ENCODE peak calls at places on chromosomes 1 and 21, in four cellular contexts. V is EH; Z is NB4; C is activated T-helper 1 cell treated with anti-CD3 and anti-CD28 coated beads, Interleukin-12 subunit alpha, Interleukin-12 subunit beta, Interleukin-2, Interleukin-4 antibody, amounts not matched to agents 30 ng/mL and 10 ng/mL and 1 ng/mL, durations not matched to agents 14 hours and 24 hours and 36 hours. R is an unnamed sample.

GRCh38 chr1:113198806-113199205 is 125.8 kb downstream of the LRIG2 start:
- DNase-seq in V (no peak), Z (no peak), C (no peak), R (no peak)

GRCh38 chr1:242723044-242723742 is 198.7 kb upstream of the PLD5 start:
- DNase-seq in V (no peak), Z (no peak), C (no peak), R (no peak)

GRCh38 chr1:84525738-84526137 is 19.4 kb upstream of the GNG5 start:
- DNase-seq in V (no peak), Z (no peak), C (no peak), R (no peak)

GRCh38 chr21:32207096-32207716 is 71.6 kb downstream of the MIS18A start:
- DNase-seq in V (no peak), Z (no peak), C (no peak), R (no peak)

GRCh38 chr1:6685381-6685780 is 16.2 kb downstream of the DNAJC11 start:
- DNase-seq in V (no peak), Z (no peak), C (no peak), R (no peak)

GRCh38 chr1:220732621-220733020 is 15.5 kb upstream of the MTARC2 start:
- DNase-seq in V (no peak), Z (no peak), C (no peak), R (no peak)

GRCh38 chr1:156122519-156123355 is 8.2 kb downstream of the LMNA start:
- DNase-seq in V (peak), Z (no peak), C (no peak), R (no peak)

GRCh38 chr1:32816676-32817158 is 441 bp downstream of the YARS1 start:
- DNase-seq in V (peak), Z (peak), C (no peak), R (no peak)

GRCh38 chr1:80917826-80918225 is 882.9 kb upstream of the ADGRL2 start:
- DNase-seq in V (no peak), Z (no peak), C (no peak), R (no peak)

GRCh38 chr1:235923466-235924008 is 56.8 kb upstream of the LYST start:
- DNase-seq in V (peak), Z (no peak), C (peak), R (no peak)

GRCh38 chr1:178533547-178533946 is 20.6 kb downstream of the TEX35 start:
- DNase-seq in V (no peak), Z (no peak), C (no peak), R (no peak)

GRCh38 chr1:95388041-95388440 is 154.0 kb downstream of the RWDD3 start:
- DNase-seq in V (no peak), Z (no peak), C (no peak), R (no peak)

GRCh38 chr1:119371800-119372199 is 3.2 kb downstream of the HAO2 start:
- DNase-seq in V (no peak), Z (no peak), C (no peak), R (no peak)

GRCh38 chr1:71014110-71014509 is 33.5 kb downstream of the PTGER3 start:
- DNase-seq in V (peak), Z (no peak), C (no peak), R (no peak)

GRCh38 chr1:28241633-28242241 is 5.8 kb downstream of the ATP5IF1 start:
- DNase-seq in V (no peak), Z (no peak), C (no peak), R (no peak)

GRCh38 chr1:206023682-206024081 is at the start of gene CTSE:
- DNase-seq in V (no peak), Z (no peak), C (no peak), R (no peak)

GRCh38 chr21:45559216-45560105 is 17.2 kb upstream of the SLC19A1 start:
- DNase-seq in V (no peak), Z (no peak), C (no peak), R (no peak)

GRCh38 chr1:145957443-145958319 is at the start of gene LIX1L:
- DNase-seq in V (peak), Z (peak), C (peak), R (peak)

GRCh38 chr1:186202174-186202843 is 172.7 kb downstream of the TPR start:
- DNase-seq in V (no peak), Z (no peak), C (no peak), R (no peak)

GRCh38 chr21:40819262-40819661 is 27.7 kb downstream of the DSCAM start:
- DNase-seq in V (peak), Z (no peak), C (no peak), R (no peak)

GRCh38 chr1:15700510-15700909 is 16.4 kb downstream of the PLEKHM2 start:
- DNase-seq in V (no peak), Z (no peak), C (no peak), R (no peak)

GRCh38 chr1:51877434-51878306 is 857 bp downstream of the NRDC start:
- DNase-seq in V (peak), Z (peak), C (no peak), R (no peak)

GRCh38 chr21:45593162-45594022 is 50.1 kb upstream of the PCBP3 start:
- DNase-seq in V (no peak), Z (no peak), C (no peak), R (no peak)